ENCODE peak calls at places on chromosomes 16 and 17, in four cellular contexts. N is HepG2, Q is K562, H is H1. E is an unnamed sample.

GRCh38 chr16:23185661-23186060 is 3.1 kb downstream of the SCNN1G start:
- DNase-seq in Q (no peak), H (no peak), N (no peak), E (no peak)

GRCh38 chr17:9052921-9053320 is 31.6 kb downstream of the NTN1 start:
- DNase-seq in N (no peak), Q (no peak), H (no peak), E (no peak)

GRCh38 chr17:70464995-70465394 is 295.7 kb downstream of the KCNJ2 start:
- DNase-seq in H (no peak), N (no peak), Q (no peak), E (no peak)

GRCh38 chr17:67260051-67260987 is 15.3 kb upstream of the HELZ start:
- DNase-seq in Q (no peak), N (peak), H (no peak), E (no peak)

GRCh38 chr17:82051776-82052637 is at the start of the genes GPS1 and RFNG:
- DNase-seq in Q (peak), H (no peak), N (peak), E (peak)

GRCh38 chr17:34998205-34998604 is 17.9 kb downstream of the LIG3 start:
- DNase-seq in N (peak), Q (peak), H (peak), E (peak)

GRCh38 chr17:50348522-50349240 is 2.8 kb downstream of the XYLT2 start:
- DNase-seq in Q (no peak), N (no peak), H (no peak), E (no peak)

GRCh38 chr16:69563605-69564580 is 1.9 kb upstream of the NFAT5 start:
- DNase-seq in Q (peak), H (no peak), N (peak), E (peak)

GRCh38 chr16:1749152-1750117 is 21.9 kb downstream of the NME3 start:
- DNase-seq in Q (no peak), H (no peak), N (no peak), E (no peak)

GRCh38 chr16:69494993-69495392 is 70.6 kb downstream of the CYB5B start:
- DNase-seq in N (peak), H (peak), Q (peak), E (peak)

GRCh38 chr17:7940743-7941142 is 8.7 kb downstream of the CNTROB start:
- DNase-seq in Q (no peak), N (no peak), H (no peak), E (no peak)

GRCh38 chr16:72903176-72903575 is 144.8 kb downstream of the ZFHX3 start:
- DNase-seq in Q (no peak), N (no peak), H (no peak), E (no peak)

GRCh38 chr17:36777118-36777517 is 160.2 kb upstream of the LHX1 start:
- DNase-seq in N (no peak), H (no peak), Q (peak), E (no peak)

GRCh38 chr17:82920715-82921114 is 80.9 kb upstream of the ZNF750 start:
- DNase-seq in H (no peak), Q (no peak), N (no peak), E (no peak)

GRCh38 chr16:14401839-14402115 is 228.3 kb downstream of the PARN start:
- DNase-seq in H (no peak), N (no peak), Q (no peak), E (no peak)

GRCh38 chr16:53123753-53124152 is 69.0 kb downstream of the CHD9 start:
- DNase-seq in H (no peak), Q (no peak), N (no peak), E (no peak)

GRCh38 chr17:38883592-38884526 is 14.0 kb downstream of the LASP1 start:
- DNase-seq in H (no peak), Q (no peak), N (no peak), E (no peak)

GRCh38 chr16:85444879-85445778 is 168.0 kb upstream of the GSE1 start:
- DNase-seq in H (no peak), N (no peak), Q (peak), E (no peak)

GRCh38 chr17:50787106-50787505 is 19.8 kb upstream of the ANKRD40CL start:
- DNase-seq in H (no peak), N (no peak), Q (no peak), E (no peak)

GRCh38 chr17:801660-802059 is 19.5 kb downstream of the MRM3 start:
- DNase-seq in Q (no peak), H (no peak), N (peak), E (no peak)

GRCh38 chr17:36892112-36892838 is 45.0 kb upstream of the LHX1 start:
- DNase-seq in N (peak), Q (no peak), H (no peak), E (no peak)

GRCh38 chr17:49086649-49087048 is 45.9 kb upstream of the B4GALNT2 start:
- DNase-seq in Q (no peak), N (no peak), H (no peak), E (no peak)

GRCh38 chr17:66915204-66915611 is 49.3 kb upstream of the CACNG4 start:
- DNase-seq in N (peak), Q (no peak), H (no peak), E (no peak)

GRCh38 chr16:19228575-19228974 is 57.0 kb upstream of the CLEC19A start:
- DNase-seq in H (no peak), N (no peak), Q (no peak), E (no peak)

GRCh38 chr16:523097-523741 is 4.3 kb upstream of the CAPN15 start:
- DNase-seq in H (no peak), N (no peak), Q (no peak), E (no peak)

GRCh38 chr17:58756246-58757161 is 850 bp downstream of the PPM1E start:
- DNase-seq in Q (peak), N (no peak), H (no peak), E (no peak)

GRCh38 chr17:48546924-48547838 is 2.3 kb upstream of the HOXB2 start:
- DNase-seq in Q (peak), H (no peak), N (no peak), E (peak)

GRCh38 chr16:56822966-56823739 is 41.9 kb upstream of the SLC12A3 start:
- DNase-seq in H (no peak), N (no peak), Q (no peak), E (no peak)

GRCh38 chr16:46920402-46921068 is 36.4 kb downstream of the GPT2 start:
- DNase-seq in Q (no peak), N (peak), H (no peak), E (no peak)

GRCh38 chr17:41799366-41799765 is 12.4 kb downstream of the P3H4 start:
- DNase-seq in Q (no peak), H (no peak), N (no peak), E (no peak)

GRCh38 chr17:41802961-41803682 is 8.6 kb downstream of the P3H4 start:
- DNase-seq in Q (no peak), H (no peak), N (no peak), E (no peak)

GRCh38 chr17:41801374-41802062 is 10.2 kb downstream of the P3H4 start:
- DNase-seq in H (no peak), N (peak), Q (peak), E (peak)

GRCh38 chr17:41797377-41797776 is 10.9 kb upstream of the JUP start:
- DNase-seq in Q (no peak), H (no peak), N (no peak), E (no peak)

GRCh38 chr17:41800601-41801373 is 11.0 kb downstream of the P3H4 start:
- DNase-seq in Q (peak), N (peak), H (peak), E (no peak)
- TF ChIP-seq JUN in Q (no peak), N (peak), H (no peak), E (no peak)

DNA sequence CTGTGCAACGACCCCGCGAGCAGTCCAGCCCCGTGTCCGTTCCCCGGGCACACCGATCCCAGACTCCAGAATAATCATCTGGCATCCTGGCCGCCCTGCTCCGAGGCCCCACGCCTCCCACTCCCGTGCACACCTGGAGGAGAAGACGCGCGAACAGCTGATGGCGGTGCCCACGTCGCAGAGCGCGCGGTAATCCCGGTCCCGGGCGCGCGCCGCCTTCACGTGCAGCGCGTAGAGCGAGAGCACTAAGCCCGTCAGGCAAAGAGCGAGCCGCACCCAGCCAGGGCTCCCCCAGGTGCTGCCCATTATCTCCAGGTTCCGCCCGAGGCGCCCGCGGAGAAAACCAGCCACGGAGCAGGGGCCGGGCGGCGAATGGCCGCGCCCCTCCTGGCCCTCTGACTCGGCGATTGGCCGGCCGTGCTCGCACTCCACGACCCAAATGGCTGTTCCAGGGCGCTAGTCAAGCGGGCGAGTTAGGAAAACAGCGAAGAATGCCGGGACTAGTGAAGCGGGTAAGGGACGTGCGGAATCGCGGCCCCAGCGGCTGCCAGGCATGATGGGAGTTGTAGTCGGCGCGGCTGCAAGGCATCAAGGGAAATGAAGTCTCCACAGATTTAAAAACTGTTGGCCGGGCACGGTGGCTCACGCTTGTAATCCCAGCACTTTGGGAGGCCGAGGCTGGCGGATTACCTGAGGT is at the start of gene VKORC1:
- DNase-seq in Q (peak), H (peak), N (peak), E (peak)
- H3K4me3 ChIP-seq in Q (peak), H (peak), N (peak), E (peak)

GRCh38 chr17:44828919-44829557 is 1.0 kb downstream of the GJC1 start:
- DNase-seq in H (no peak), N (no peak), Q (peak), E (peak)
- H2AFZ ChIP-seq in H (no peak), N (no peak), Q (peak), E (peak)

GRCh38 chr17:55612691-55613141 is 101.5 kb upstream of the SMIM36 start:
- DNase-seq in N (no peak), Q (no peak), H (no peak), E (no peak)
- TF ChIP-seq JUN in N (no peak), Q (no peak), H (no peak), E (no peak)

GRCh38 chr16:88862968-88863367 is 3.5 kb downstream of the PABPN1L start:
- DNase-seq in Q (no peak), N (no peak), H (no peak), E (no peak)

GRCh38 chr16:88865310-88865709 is 1.1 kb downstream of the PABPN1L start:
- DNase-seq in Q (no peak), N (no peak), H (no peak), E (no peak)

GRCh38 chr16:88864521-88864920 is 1.9 kb downstream of the PABPN1L start:
- DNase-seq in H (no peak), Q (no peak), N (no peak), E (no peak)

GRCh38 chr16:88863426-88863825 is 3.0 kb downstream of the PABPN1L start:
- DNase-seq in H (no peak), Q (no peak), N (no peak), E (no peak)

GRCh38 chr16:88864099-88864498 is 2.4 kb downstream of the PABPN1L start:
- DNase-seq in H (no peak), Q (no peak), N (no peak), E (no peak)
- H3K4me3 ChIP-seq in H (no peak), Q (no peak), N (no peak), E (no peak)

DNA sequence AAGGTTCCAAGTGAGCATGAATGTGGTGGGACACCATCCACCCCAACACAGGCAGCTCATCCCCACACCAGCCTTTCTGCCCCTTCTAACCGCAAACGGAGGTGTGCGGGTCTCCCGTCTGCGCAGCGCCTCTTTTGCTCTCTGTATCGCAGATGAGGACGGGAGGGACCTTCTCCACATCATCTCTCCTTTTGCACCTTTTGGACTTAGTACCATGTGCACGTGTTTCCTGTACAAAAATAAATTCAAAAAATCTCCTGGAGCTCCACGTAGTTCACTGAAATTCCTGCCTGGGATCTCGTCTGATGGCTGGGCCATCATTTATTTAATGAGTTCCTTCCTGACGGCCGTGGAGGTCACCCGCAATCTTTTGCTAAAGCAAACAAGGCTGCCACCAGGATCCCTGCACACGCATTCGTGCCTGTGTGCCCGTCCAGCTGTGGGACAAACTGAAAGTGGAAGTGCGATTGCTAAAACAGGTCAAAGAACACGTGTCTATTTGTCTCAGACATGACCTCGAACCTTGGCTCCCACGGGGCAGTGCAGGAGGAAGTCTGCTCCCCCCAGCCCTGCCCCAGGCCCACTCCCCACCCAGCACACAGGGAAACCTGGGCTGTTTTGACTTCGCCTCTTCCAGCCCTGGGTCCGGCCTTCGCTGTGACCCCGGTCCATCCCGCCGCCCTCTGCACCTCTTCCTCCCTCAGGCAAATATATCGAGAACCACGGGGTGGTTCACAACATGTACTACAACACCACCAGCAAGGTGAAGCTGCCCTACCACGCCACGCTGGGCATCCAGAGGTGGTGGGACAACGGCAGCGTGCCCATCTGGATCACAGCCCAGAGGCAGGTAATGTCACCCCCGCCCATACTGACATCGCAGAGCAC is 2.3 kb downstream of the ENPP7 start:
- DNase-seq in Q (no peak), N (peak), H (no peak), E (peak)
- H2AFZ ChIP-seq in Q (peak), N (no peak), H (no peak), E (peak)